ENCODE peak calls at places on chromosomes 11 and 22, in ten cellular contexts. L is IMR-90, C is colonic mucosa, X is mucosa of descending colon, P is kidney, F is left lung, H is HAP-1, U is transverse colon, G is pancreas, O is ovary. W is an unnamed sample. For H3K9me3, the result is how much of the 10 kb centered on the place peaks cover.

GRCh38 chr11:46049325-46049860 is 71.9 kb downstream of the PHF21A start:
- DNase-seq in H (no peak), L (no peak), O (no peak), G (no peak), U (no peak), F (no peak), X (no peak), P (no peak), C (no peak), W (no peak)

GRCh38 chr11:63670738-63671321 is 346 bp downstream of the ATL3 start:
- DNase-seq in P (no peak), H (peak), L (no peak), X (peak), G (peak), C (peak), O (peak), U (peak), F (peak), W (peak)

GRCh38 chr11:119474682-119475596 is 52.0 kb upstream of the THY1 start:
- DNase-seq in H (peak), O (peak), L (peak), F (peak), P (peak), X (no peak), U (peak), G (peak), C (peak), W (peak)

GRCh38 chr11:128022007-128022368 is 565.4 kb downstream of the ETS1 start:
- DNase-seq in X (no peak), C (no peak), F (no peak), P (no peak), O (no peak), H (no peak), G (no peak), U (no peak), L (peak), W (no peak)

GRCh38 chr11:13091373-13091772 is 82.3 kb downstream of the RASSF10 start:
- DNase-seq in X (no peak), F (no peak), G (no peak), L (no peak), U (no peak), C (no peak), H (no peak), P (no peak), O (no peak), W (no peak)

GRCh38 chr11:2328040-2328439 is 26.2 kb downstream of the TSPAN32 start:
- DNase-seq in F (no peak), P (no peak), X (no peak), U (no peak), C (no peak), G (no peak), L (no peak), O (no peak), H (no peak), W (no peak)

GRCh38 chr11:84645988-84646689 is 981.0 kb downstream of the DLG2 start:
- DNase-seq in P (no peak), O (no peak), C (peak), H (no peak), U (peak), L (no peak), F (no peak), X (no peak), G (peak), W (no peak)

GRCh38 chr11:76041208-76041607 is 165.1 kb downstream of the WNT11 start:
- DNase-seq in F (no peak), O (no peak), H (no peak), L (no peak), C (no peak), P (no peak), X (no peak), G (no peak), U (no peak), W (no peak)

GRCh38 chr22:40070701-40071100 is 75.9 kb downstream of the FAM83F start:
- DNase-seq in P (no peak), L (no peak), F (no peak), X (no peak), H (no peak), C (no peak), O (no peak), U (no peak), G (no peak), W (no peak)

GRCh38 chr11:8707541-8708270 is 25.1 kb downstream of the RPL27A start:
- DNase-seq in G (peak), P (no peak), U (peak), H (no peak), L (no peak), O (peak), F (no peak), X (peak), C (no peak), W (peak)

GRCh38 chr11:123590296-123590912 is 64.0 kb downstream of the SCN3B start:
- DNase-seq in G (peak), P (peak), F (no peak), X (no peak), H (no peak), O (no peak), C (peak), L (peak), U (peak), W (no peak)

GRCh38 chr11:26201411-26201810 is 130.5 kb upstream of the ANO3 start:
- DNase-seq in U (no peak), X (no peak), O (no peak), G (no peak), H (no peak), L (peak), F (no peak), P (no peak), C (no peak), W (no peak)

GRCh38 chr22:19109198-19110063 is 12.8 kb downstream of the DGCR2 start:
- DNase-seq in X (no peak), G (no peak), O (no peak), H (no peak), C (no peak), P (no peak), U (peak), L (peak), F (peak), W (no peak)

GRCh38 chr11:61891331-61892084 is at the start of gene FADS3:
- DNase-seq in C (peak), X (peak), L (peak), O (peak), U (peak), P (peak), G (peak), H (peak), F (peak), W (peak)

GRCh38 chr11:76236092-76237026 is 30.1 kb upstream of the WNT11 start:
- DNase-seq in F (peak), G (no peak), C (no peak), U (peak), O (no peak), X (peak), P (peak), H (peak), L (peak), W (peak)

GRCh38 chr11:132913295-132913694 is 619.0 kb downstream of the OPCML start:
- DNase-seq in F (no peak), H (no peak), P (no peak), C (no peak), L (no peak), U (no peak), X (no peak), G (no peak), O (no peak), W (no peak)

GRCh38 chr22:45069925-45070324 is 60.1 kb upstream of the PHF21B start:
- DNase-seq in U (no peak), O (no peak), G (no peak), H (no peak), P (no peak), F (no peak), X (no peak), L (no peak), C (no peak), W (no peak)

GRCh38 chr11:250740-251299 is 14.0 kb downstream of the PSMD13 start:
- DNase-seq in H (peak), F (peak), G (peak), P (no peak), L (peak), U (peak), C (peak), O (no peak), X (no peak), W (peak)

GRCh38 chr22:44406581-44407403 is 91.2 kb downstream of the RTL6 start:
- DNase-seq in G (no peak), F (peak), P (peak), H (no peak), X (peak), L (peak), C (no peak), O (no peak), U (no peak), W (no peak)

GRCh38 chr11:101866619-101867491 is 48.0 kb upstream of the CEP126 start:
- DNase-seq in X (no peak), U (no peak), C (no peak), H (no peak), G (no peak), L (peak), P (no peak), O (no peak), F (no peak), W (no peak)

GRCh38 chr11:122394326-122394725 is 261.2 kb upstream of the UBASH3B start:
- DNase-seq in H (no peak), F (no peak), G (no peak), P (no peak), O (no peak), L (no peak), X (no peak), U (no peak), C (no peak), W (no peak)

GRCh38 chr11:44776840-44777536 is 50.2 kb downstream of the TSPAN18 start:
- DNase-seq in O (no peak), P (no peak), U (no peak), F (no peak), C (no peak), X (no peak), L (no peak), G (no peak), H (no peak), W (no peak)

GRCh38 chr11:65058419-65059054 is at the start of gene NAALADL1:
- DNase-seq in G (no peak), C (peak), F (no peak), O (no peak), P (no peak), U (peak), L (no peak), X (no peak), H (no peak), W (peak)

GRCh38 chr22:42247596-42247995 is 22.9 kb downstream of the TCF20 start:
- DNase-seq in L (no peak), G (no peak), U (no peak), O (no peak), P (no peak), X (no peak), F (no peak), C (no peak), H (no peak), W (no peak)

GRCh38 chr11:120169981-120170698 is 32.2 kb upstream of the TRIM29 start:
- DNase-seq in F (no peak), G (no peak), H (no peak), U (no peak), X (no peak), C (peak), L (no peak), O (no peak), P (peak), W (no peak)

GRCh38 chr11:2912498-2912897 is 16.7 kb downstream of the PHLDA2 start:
- DNase-seq in H (no peak), F (peak), G (peak), O (no peak), X (peak), U (peak), L (peak), P (peak), C (peak), W (peak)

GRCh38 chr11:122720482-122720881 is 65.0 kb downstream of the UBASH3B start:
- DNase-seq in H (peak), G (no peak), C (no peak), P (no peak), F (no peak), L (no peak), U (no peak), O (no peak), X (no peak), W (no peak)

GRCh38 chr11:46351148-46351547 is 3.9 kb downstream of the DGKZ start:
- DNase-seq in X (no peak), C (no peak), H (no peak), F (no peak), P (no peak), G (no peak), L (no peak), U (no peak), O (no peak), W (no peak)

GRCh38 chr22:47192106-47192650 is 429.7 kb downstream of the TBC1D22A start:
- DNase-seq in O (no peak), P (peak), F (no peak), H (no peak), G (peak), L (no peak), C (peak), U (peak), X (no peak), W (no peak)

GRCh38 chr22:47190276-47190956 is 428.0 kb downstream of the TBC1D22A start:
- DNase-seq in G (peak), C (no peak), L (no peak), F (no peak), O (no peak), H (no peak), P (peak), X (peak), U (no peak), W (no peak)

GRCh38 chr22:47191630-47192105 is 429.2 kb downstream of the TBC1D22A start:
- DNase-seq in G (no peak), P (no peak), U (no peak), F (no peak), O (no peak), C (no peak), L (no peak), X (no peak), H (no peak), W (no peak)

GRCh38 chr22:47189056-47189916 is 426.8 kb downstream of the TBC1D22A start:
- DNase-seq in G (no peak), H (no peak), C (no peak), F (no peak), P (peak), L (no peak), X (peak), O (no peak), U (peak), W (no peak)

GRCh38 chr22:47190957-47191323 is 428.5 kb downstream of the TBC1D22A start:
- DNase-seq in X (no peak), O (no peak), H (no peak), P (no peak), L (no peak), U (no peak), F (no peak), G (peak), C (no peak), W (no peak)
- H3K9me3 ChIP-seq in X (under half), O (under half), H (under half), P (under half), L (under half), U (under half), F (under half), G (under half), C (under half), W (under half)

GRCh38 chr11:19337779-19338178 is 97.0 kb upstream of the E2F8 start:
- DNase-seq in H (no peak), G (no peak), L (no peak), F (no peak), O (no peak), P (no peak), C (no peak), X (no peak), U (no peak), W (no peak)
- H3K9me3 ChIP-seq in H (under half), G (under half), L (under half), F (under half), O (under half), P (under half), C (under half), X (under half), U (under half), W (under half)

GRCh38 chr11:100805509-100806199 is 118.6 kb downstream of the ARHGAP42 start:
- DNase-seq in P (no peak), L (peak), C (no peak), U (no peak), G (no peak), H (no peak), O (no peak), X (no peak), F (no peak), W (no peak)

GRCh38 chr11:100810666-100811065 is 123.6 kb downstream of the ARHGAP42 start:
- DNase-seq in L (no peak), C (no peak), H (no peak), U (no peak), X (no peak), F (no peak), G (no peak), O (no peak), P (no peak), W (no peak)

GRCh38 chr11:100810146-100810545 is 123.1 kb downstream of the ARHGAP42 start:
- DNase-seq in H (no peak), G (no peak), L (peak), F (no peak), C (no peak), O (no peak), P (no peak), X (no peak), U (no peak), W (no peak)

GRCh38 chr11:100812517-100812916 is 125.4 kb downstream of the ARHGAP42 start:
- DNase-seq in O (no peak), X (no peak), U (no peak), F (no peak), H (no peak), L (no peak), C (no peak), G (no peak), P (no peak), W (no peak)

DNA sequence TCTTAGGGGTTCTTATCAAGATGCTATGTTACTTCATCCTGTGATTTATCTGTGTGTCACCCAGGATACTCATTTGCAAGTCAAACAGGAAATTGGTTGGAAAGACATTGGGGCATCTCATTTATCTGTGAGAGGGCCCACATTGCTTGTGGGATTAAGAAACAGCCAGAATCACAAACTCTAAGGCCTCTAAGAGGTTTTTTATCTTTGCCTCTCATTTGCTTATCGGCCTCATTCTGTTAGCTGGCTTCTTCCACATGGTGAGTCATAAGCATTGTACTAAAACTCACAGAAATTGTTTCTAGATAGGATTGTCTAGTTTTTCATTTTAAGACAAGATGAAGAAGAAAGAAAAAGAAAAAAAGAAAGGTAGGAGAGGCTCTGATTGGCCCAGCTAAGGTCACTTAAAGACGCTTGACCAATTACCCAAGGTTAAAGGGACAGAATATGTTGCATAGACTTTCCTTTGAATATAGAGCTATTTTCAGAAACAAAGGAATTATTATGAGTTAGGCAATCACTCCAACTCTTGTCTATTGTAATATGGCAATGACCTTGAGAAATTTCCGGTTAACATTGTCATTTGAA is 121.9 kb downstream of the ARHGAP42 start:
- DNase-seq in X (no peak), H (no peak), L (peak), O (no peak), F (no peak), C (no peak), G (no peak), U (no peak), P (no peak), W (no peak)
- H3K9me3 ChIP-seq in X (under half), H (under half), L (under half), O (under half), F (under half), C (under half), G (under half), U (under half), P (under half), W (under half)

GRCh38 chr11:3992964-3993363 is 101.6 kb upstream of the RRM1 start:
- DNase-seq in G (no peak), C (no peak), O (no peak), H (no peak), X (no peak), U (no peak), P (no peak), F (no peak), L (no peak), W (no peak)

GRCh38 chr11:3995307-3995706 is 99.3 kb upstream of the RRM1 start:
- DNase-seq in X (no peak), C (no peak), O (no peak), U (no peak), L (no peak), F (no peak), G (no peak), P (no peak), H (peak), W (no peak)

GRCh38 chr11:3995949-3996554 is 98.5 kb upstream of the RRM1 start:
- DNase-seq in U (no peak), H (no peak), C (no peak), L (peak), G (no peak), F (no peak), P (no peak), X (no peak), O (no peak), W (no peak)

GRCh38 chr11:3994030-3994640 is 100.5 kb upstream of the RRM1 start:
- DNase-seq in O (no peak), C (no peak), L (peak), F (no peak), P (no peak), H (no peak), X (no peak), G (no peak), U (no peak), W (no peak)

GRCh38 chr11:3996651-3997050 is 97.9 kb upstream of the RRM1 start:
- DNase-seq in X (no peak), O (no peak), L (no peak), H (no peak), U (no peak), G (no peak), P (no peak), C (no peak), F (no peak), W (no peak)
- H3K9me3 ChIP-seq in X (under half), O (under half), L (under half), H (under half), U (under half), G (under half), P (under half), C (under half), F (under half), W (under half)

GRCh38 chr11:70539360-70540095 is 141.2 kb downstream of the CTTN start:
- DNase-seq in X (peak), U (no peak), C (no peak), H (no peak), F (no peak), O (no peak), L (no peak), G (no peak), P (peak), W (no peak)
- H3K9me3 ChIP-seq in X (under half), U (under half), C (under half), H (under half), F (under half), O (under half), L (under half), G (under half), P (under half), W (under half)

W was measured in right cardiac atrium.